ENCODE peak calls at places on chromosome 18, in eight cellular contexts. One of them, this sample, is unnamed.

GRCh38 chr18:44733754-44734465 is 53.2 kb downstream of the SETBP1 start:
- DNase-seq in hippocampal formation: no peak
- DNase-seq in RPMI8226: no peak
- DNase-seq in mammary epithelial cell: peak; percentile 14
- DNase-seq in iris pigment epithelial cell: no peak
- DNase-seq in globus pallidus: no peak
- DNase-seq in A549: no peak
- DNase-seq in EH: no peak
- DNase-seq in this sample: no peak

GRCh38 chr18:9803698-9804516 is 81.9 kb upstream of the TXNDC2 start:
- DNase-seq in hippocampal formation: no peak
- DNase-seq in RPMI8226: peak; percentile 98
- DNase-seq in mammary epithelial cell: no peak
- DNase-seq in iris pigment epithelial cell: no peak
- DNase-seq in globus pallidus: peak; percentile 61
- DNase-seq in A549: no peak
- DNase-seq in EH: no peak
- DNase-seq in this sample: no peak

GRCh38 chr18:2256577-2256976 is 314.7 kb downstream of the METTL4 start:
- DNase-seq in hippocampal formation: no peak
- DNase-seq in RPMI8226: no peak
- DNase-seq in mammary epithelial cell: no peak
- DNase-seq in iris pigment epithelial cell: no peak
- DNase-seq in globus pallidus: no peak
- DNase-seq in A549: no peak
- DNase-seq in EH: no peak
- DNase-seq in this sample: no peak

GRCh38 chr18:6962571-6963451 is 154.8 kb downstream of the LAMA1 start:
- DNase-seq in hippocampal formation: no peak
- DNase-seq in RPMI8226: no peak
- DNase-seq in mammary epithelial cell: no peak
- DNase-seq in iris pigment epithelial cell: peak; percentile 13
- DNase-seq in globus pallidus: no peak
- DNase-seq in A549: no peak
- DNase-seq in EH: no peak
- DNase-seq in this sample: no peak

GRCh38 chr18:8797206-8797605 is 91.8 kb downstream of the MTCL1 start:
- DNase-seq in hippocampal formation: no peak
- DNase-seq in RPMI8226: no peak
- DNase-seq in mammary epithelial cell: no peak
- DNase-seq in iris pigment epithelial cell: no peak
- DNase-seq in globus pallidus: peak; percentile 42
- DNase-seq in A549: peak; percentile 16
- DNase-seq in EH: peak; percentile 44
- DNase-seq in this sample: no peak

GRCh38 chr18:75407468-75408437 is 19.8 kb downstream of the SMIM21 start:
- DNase-seq in hippocampal formation: no peak
- DNase-seq in RPMI8226: no peak
- DNase-seq in mammary epithelial cell: peak; percentile 48
- DNase-seq in iris pigment epithelial cell: peak; percentile 37
- DNase-seq in globus pallidus: no peak
- DNase-seq in A549: no peak
- DNase-seq in EH: peak; percentile 50
- DNase-seq in this sample: no peak

GRCh38 chr18:48953096-48953706 is 2.4 kb upstream of the SMAD7 start:
- DNase-seq in hippocampal formation: no peak
- DNase-seq in RPMI8226: no peak
- DNase-seq in mammary epithelial cell: no peak
- DNase-seq in iris pigment epithelial cell: no peak
- DNase-seq in globus pallidus: no peak
- DNase-seq in A549: no peak
- DNase-seq in EH: no peak
- DNase-seq in this sample: no peak

GRCh38 chr18:43587538-43588153 is 310.4 kb upstream of the SYT4 start:
- DNase-seq in hippocampal formation: peak; percentile 26
- DNase-seq in RPMI8226: peak; percentile 26
- DNase-seq in mammary epithelial cell: peak; percentile 26
- DNase-seq in iris pigment epithelial cell: peak; percentile 47
- DNase-seq in globus pallidus: peak; percentile 39
- DNase-seq in A549: peak; percentile 17
- DNase-seq in EH: peak; percentile 50
- DNase-seq in this sample: no peak

GRCh38 chr18:9711361-9712129 is 3.4 kb downstream of the RAB31 start:
- DNase-seq in hippocampal formation: no peak
- DNase-seq in RPMI8226: no peak
- DNase-seq in mammary epithelial cell: no peak
- DNase-seq in iris pigment epithelial cell: no peak
- DNase-seq in globus pallidus: no peak
- DNase-seq in A549: no peak
- DNase-seq in EH: no peak
- DNase-seq in this sample: no peak

GRCh38 chr18:52216104-52216503 is 123.9 kb upstream of the DCC start:
- DNase-seq in hippocampal formation: no peak
- DNase-seq in RPMI8226: no peak
- DNase-seq in mammary epithelial cell: no peak
- DNase-seq in iris pigment epithelial cell: no peak
- DNase-seq in globus pallidus: no peak
- DNase-seq in A549: no peak
- DNase-seq in EH: no peak
- DNase-seq in this sample: no peak

GRCh38 chr18:26813043-26813442 is 52.5 kb downstream of the AQP4 start:
- DNase-seq in hippocampal formation: peak; percentile 15
- DNase-seq in RPMI8226: peak; percentile 38
- DNase-seq in mammary epithelial cell: peak; percentile 67
- DNase-seq in iris pigment epithelial cell: peak; percentile 10
- DNase-seq in globus pallidus: peak; percentile 9
- DNase-seq in A549: peak; percentile 66
- DNase-seq in EH: no peak
- DNase-seq in this sample: no peak

GRCh38 chr18:46915800-46916550 is 1.3 kb downstream of the PIAS2 start:
- DNase-seq in hippocampal formation: no peak
- DNase-seq in RPMI8226: no peak
- DNase-seq in mammary epithelial cell: no peak
- DNase-seq in iris pigment epithelial cell: peak; percentile 1
- DNase-seq in globus pallidus: peak; percentile 4
- DNase-seq in A549: no peak
- DNase-seq in EH: peak; percentile 1
- DNase-seq in this sample: no peak

GRCh38 chr18:55489742-55490055 is 98.3 kb downstream of the TCF4 start:
- DNase-seq in hippocampal formation: no peak
- DNase-seq in RPMI8226: peak; percentile 48
- DNase-seq in mammary epithelial cell: peak; percentile 11
- DNase-seq in iris pigment epithelial cell: no peak
- DNase-seq in globus pallidus: no peak
- DNase-seq in A549: no peak
- DNase-seq in EH: no peak
- DNase-seq in this sample: peak; percentile 50

GRCh38 chr18:25223899-25224607 is 127.9 kb downstream of the ZNF521 start:
- DNase-seq in hippocampal formation: no peak
- DNase-seq in RPMI8226: no peak
- DNase-seq in mammary epithelial cell: no peak
- DNase-seq in iris pigment epithelial cell: no peak
- DNase-seq in globus pallidus: no peak
- DNase-seq in A549: no peak
- DNase-seq in EH: no peak
- DNase-seq in this sample: no peak

GRCh38 chr18:22550366-22550765 is 132.7 kb upstream of the CTAGE1 start:
- DNase-seq in hippocampal formation: no peak
- DNase-seq in RPMI8226: no peak
- DNase-seq in mammary epithelial cell: peak; percentile 89
- DNase-seq in iris pigment epithelial cell: peak; percentile 52
- DNase-seq in globus pallidus: no peak
- DNase-seq in A549: no peak
- DNase-seq in EH: no peak
- DNase-seq in this sample: no peak

GRCh38 chr18:13003466-13003896 is 12.3 kb downstream of the CEP192 start:
- DNase-seq in hippocampal formation: peak; percentile 11
- DNase-seq in RPMI8226: peak; percentile 29
- DNase-seq in mammary epithelial cell: peak; percentile 48
- DNase-seq in iris pigment epithelial cell: peak; percentile 86
- DNase-seq in globus pallidus: no peak
- DNase-seq in A549: peak; percentile 86
- DNase-seq in EH: peak; percentile 91
- DNase-seq in this sample: no peak

GRCh38 chr18:61782545-61782944 is 110.3 kb downstream of the RNF152 start:
- DNase-seq in hippocampal formation: no peak
- DNase-seq in RPMI8226: no peak
- DNase-seq in mammary epithelial cell: no peak
- DNase-seq in iris pigment epithelial cell: no peak
- DNase-seq in globus pallidus: no peak
- DNase-seq in A549: no peak
- DNase-seq in EH: no peak
- DNase-seq in this sample: no peak

GRCh38 chr18:51196116-51196810 is 1.2 kb downstream of the MEX3C start:
- DNase-seq in hippocampal formation: peak; percentile 15
- DNase-seq in RPMI8226: peak; percentile 55
- DNase-seq in mammary epithelial cell: no peak
- DNase-seq in iris pigment epithelial cell: peak; percentile 36
- DNase-seq in globus pallidus: peak; percentile 35
- DNase-seq in A549: no peak
- DNase-seq in EH: peak; percentile 30
- DNase-seq in this sample: no peak

GRCh38 chr18:7417742-7418141 is 149.4 kb upstream of the PTPRM start:
- DNase-seq in hippocampal formation: no peak
- DNase-seq in RPMI8226: no peak
- DNase-seq in mammary epithelial cell: peak; percentile 90
- DNase-seq in iris pigment epithelial cell: peak; percentile 90
- DNase-seq in globus pallidus: no peak
- DNase-seq in A549: peak; percentile 64
- DNase-seq in EH: peak; percentile 73
- DNase-seq in this sample: no peak

GRCh38 chr18:58998421-58999203 is 133.9 kb downstream of the ZNF532 start:
- DNase-seq in hippocampal formation: peak; percentile 54
- DNase-seq in RPMI8226: no peak
- DNase-seq in mammary epithelial cell: peak; percentile 62
- DNase-seq in iris pigment epithelial cell: peak; percentile 61
- DNase-seq in globus pallidus: no peak
- DNase-seq in A549: peak; percentile 42
- DNase-seq in EH: peak; percentile 94
- DNase-seq in this sample: no peak

GRCh38 chr18:48124857-48125626 is 194.6 kb upstream of the SMAD2 start:
- DNase-seq in hippocampal formation: no peak
- DNase-seq in RPMI8226: no peak
- DNase-seq in mammary epithelial cell: no peak
- DNase-seq in iris pigment epithelial cell: no peak
- DNase-seq in globus pallidus: no peak
- DNase-seq in A549: no peak
- DNase-seq in EH: no peak
- DNase-seq in this sample: no peak

GRCh38 chr18:62287753-62288668 is 37.1 kb upstream of the TNFRSF11A start:
- DNase-seq in hippocampal formation: no peak
- DNase-seq in RPMI8226: no peak
- DNase-seq in mammary epithelial cell: no peak
- DNase-seq in iris pigment epithelial cell: no peak
- DNase-seq in globus pallidus: no peak
- DNase-seq in A549: no peak
- DNase-seq in EH: no peak
- DNase-seq in this sample: no peak

GRCh38 chr18:4987452-4988405 is 209.3 kb downstream of the AKAIN1 start:
- DNase-seq in hippocampal formation: no peak
- DNase-seq in RPMI8226: no peak
- DNase-seq in mammary epithelial cell: no peak
- DNase-seq in iris pigment epithelial cell: no peak
- DNase-seq in globus pallidus: no peak
- DNase-seq in A549: no peak
- DNase-seq in EH: no peak
- DNase-seq in this sample: no peak

GRCh38 chr18:69659142-69659651 is 258.5 kb downstream of the DOK6 start:
- DNase-seq in hippocampal formation: no peak
- DNase-seq in RPMI8226: no peak
- DNase-seq in mammary epithelial cell: no peak
- DNase-seq in iris pigment epithelial cell: no peak
- DNase-seq in globus pallidus: no peak
- DNase-seq in A549: no peak
- DNase-seq in EH: no peak
- DNase-seq in this sample: no peak

GRCh38 chr18:76721207-76721996 is 101.0 kb upstream of the ZNF236 start:
- DNase-seq in hippocampal formation: no peak
- DNase-seq in RPMI8226: no peak
- DNase-seq in mammary epithelial cell: no peak
- DNase-seq in iris pigment epithelial cell: no peak
- DNase-seq in globus pallidus: no peak
- DNase-seq in A549: no peak
- DNase-seq in EH: no peak
- DNase-seq in this sample: no peak

GRCh38 chr18:36467614-36468013 is 170.1 kb downstream of the FHOD3 start:
- DNase-seq in hippocampal formation: no peak
- DNase-seq in RPMI8226: no peak
- DNase-seq in mammary epithelial cell: no peak
- DNase-seq in iris pigment epithelial cell: no peak
- DNase-seq in globus pallidus: no peak
- DNase-seq in A549: no peak
- DNase-seq in EH: no peak
- DNase-seq in this sample: no peak

GRCh38 chr18:30684825-30685481 is 357.6 kb downstream of the DSC3 start:
- DNase-seq in hippocampal formation: no peak
- DNase-seq in RPMI8226: no peak
- DNase-seq in mammary epithelial cell: no peak
- DNase-seq in iris pigment epithelial cell: no peak
- DNase-seq in globus pallidus: no peak
- DNase-seq in A549: no peak
- DNase-seq in EH: no peak
- DNase-seq in this sample: no peak

GRCh38 chr18:33957705-33958104 is 267.0 kb downstream of the NOL4 start:
- DNase-seq in hippocampal formation: no peak
- DNase-seq in RPMI8226: no peak
- DNase-seq in mammary epithelial cell: no peak
- DNase-seq in iris pigment epithelial cell: no peak
- DNase-seq in globus pallidus: no peak
- DNase-seq in A549: no peak
- DNase-seq in EH: no peak
- DNase-seq in this sample: no peak

This sample was measured in NCI-H1436 treated with DMSO at 0.1 percent for 48 hours.